ENCODE peak calls at places on chromosomes 3 and 15, in five cellular contexts. W is NCI-H1092 treated with DMSO at 0.1 percent for 48 hours, G is H54, Z is AG08395, H is HCT116. X is an unnamed sample.

GRCh38 chr3:140931016-140931454 is 10.6 kb upstream of the SLC25A36 start:
- DNase-seq in W (no peak), H (no peak), G (peak), Z (no peak), X (no peak)

GRCh38 chr3:15563190-15563589 is 38.2 kb downstream of the HACL1 start:
- DNase-seq in Z (no peak), G (no peak), W (no peak), H (no peak), X (no peak)

GRCh38 chr3:19250959-19251610 is 102.8 kb downstream of the KCNH8 start:
- DNase-seq in W (no peak), G (no peak), H (no peak), Z (no peak), X (no peak)

GRCh38 chr15:88258021-88258641 is 1.6 kb upstream of the NTRK3 start:
- DNase-seq in G (no peak), H (peak), W (no peak), Z (no peak), X (no peak)

GRCh38 chr3:2303567-2303966 is 204.9 kb downstream of the CNTN4 start:
- DNase-seq in H (no peak), G (no peak), Z (no peak), W (no peak), X (no peak)

GRCh38 chr15:88652456-88653199 is 13.8 kb downstream of the ISG20 start:
- DNase-seq in Z (no peak), H (no peak), W (no peak), G (no peak), X (no peak)

GRCh38 chr3:170056710-170057454 is 19.1 kb downstream of the GPR160 start:
- DNase-seq in H (no peak), Z (no peak), W (no peak), G (no peak), X (no peak)

GRCh38 chr15:88651971-88652370 is 13.2 kb downstream of the ISG20 start:
- DNase-seq in Z (no peak), H (no peak), W (no peak), G (no peak), X (no peak)

GRCh38 chr3:123869165-123869564 is 15.0 kb downstream of the MYLK start:
- DNase-seq in Z (no peak), H (no peak), W (no peak), G (no peak), X (no peak)

GRCh38 chr3:16950845-16951244 is 66.1 kb downstream of the PLCL2 start:
- DNase-seq in Z (no peak), G (no peak), W (no peak), H (no peak), X (no peak)

GRCh38 chr3:127829537-127829936 is 7.2 kb upstream of the MGLL start:
- DNase-seq in Z (no peak), H (no peak), W (no peak), G (no peak), X (no peak)